ENCODE peak calls at places on chromosomes 4 and X, in five cellular contexts. One of them, this sample, is unnamed.

GRCh38 chr4:11565213-11565612 is 136.5 kb upstream of the HS3ST1 start:
- DNase-seq in neuronal stem cell: no peak
- DNase-seq in fibroblast of lung: no peak
- DNase-seq in colonic mucosa: no peak
- DNase-seq in pancreas: no peak
- DNase-seq in this sample: no peak

GRCh38 chr4:26862381-26862915 is 1.8 kb downstream of the STIM2 start:
- DNase-seq in fibroblast of lung: no peak
- DNase-seq in pancreas: no peak
- DNase-seq in neuronal stem cell: no peak
- DNase-seq in colonic mucosa: no peak
- DNase-seq in this sample: no peak

GRCh38 chrX:1221296-1221845 is 8.9 kb upstream of the CRLF2 start:
- DNase-seq in fibroblast of lung: no peak
- DNase-seq in pancreas: no peak
- DNase-seq in colonic mucosa: no peak
- DNase-seq in neuronal stem cell: no peak
- DNase-seq in this sample: no peak

GRCh38 chrX:109658391-109658790 is 33.4 kb upstream of the KCNE5 start:
- DNase-seq in fibroblast of lung: peak
- DNase-seq in neuronal stem cell: no peak
- DNase-seq in colonic mucosa: no peak
- DNase-seq in pancreas: no peak
- DNase-seq in this sample: no peak

GRCh38 chrX:145821291-145821897 is 3.8 kb downstream of the SLITRK2 start:
- DNase-seq in neuronal stem cell: no peak
- DNase-seq in fibroblast of lung: no peak
- DNase-seq in colonic mucosa: no peak
- DNase-seq in pancreas: no peak
- DNase-seq in this sample: peak

GRCh38 chr4:185344743-185345538 is 50.8 kb downstream of the LRP2BP start:
- DNase-seq in colonic mucosa: no peak
- DNase-seq in fibroblast of lung: no peak
- DNase-seq in pancreas: no peak
- DNase-seq in neuronal stem cell: no peak
- DNase-seq in this sample: no peak

GRCh38 chrX:107205770-107206696 is at the start of the genes DNAAF6 and NUP62CL:
- DNase-seq in neuronal stem cell: peak
- DNase-seq in pancreas: peak
- DNase-seq in colonic mucosa: peak
- DNase-seq in fibroblast of lung: peak
- DNase-seq in this sample: no peak

GRCh38 chrX:115449742-115450141 is 111.2 kb upstream of the PLS3 start:
- DNase-seq in neuronal stem cell: no peak
- DNase-seq in pancreas: peak
- DNase-seq in colonic mucosa: peak
- DNase-seq in fibroblast of lung: peak
- DNase-seq in this sample: no peak

GRCh38 chrX:47483310-47484268 is 567 bp upstream of the ZNF41 start:
- DNase-seq in fibroblast of lung: peak
- DNase-seq in colonic mucosa: peak
- DNase-seq in neuronal stem cell: no peak
- DNase-seq in pancreas: peak
- DNase-seq in this sample: no peak

GRCh38 chr4:107736037-107736436 is 16.0 kb upstream of the PAPSS1 start:
- DNase-seq in neuronal stem cell: no peak
- DNase-seq in colonic mucosa: no peak
- DNase-seq in pancreas: no peak
- DNase-seq in fibroblast of lung: no peak
- DNase-seq in this sample: no peak

GRCh38 chr4:145878501-145879435 is 59.9 kb downstream of the ZNF827 start:
- DNase-seq in colonic mucosa: no peak
- DNase-seq in pancreas: no peak
- DNase-seq in fibroblast of lung: peak
- DNase-seq in neuronal stem cell: no peak
- DNase-seq in this sample: no peak

GRCh38 chr4:151443247-151443646 is 34.3 kb downstream of the FHIP1A start:
- DNase-seq in fibroblast of lung: no peak
- DNase-seq in neuronal stem cell: no peak
- DNase-seq in pancreas: no peak
- DNase-seq in colonic mucosa: no peak
- DNase-seq in this sample: no peak

GRCh38 chr4:113146876-113147358 is 97.5 kb downstream of the ANK2 start:
- DNase-seq in neuronal stem cell: no peak
- DNase-seq in colonic mucosa: no peak
- DNase-seq in fibroblast of lung: no peak
- DNase-seq in pancreas: peak
- DNase-seq in this sample: no peak

GRCh38 chr4:154642361-154642760 is 29.9 kb upstream of the FGG start:
- DNase-seq in pancreas: no peak
- DNase-seq in neuronal stem cell: no peak
- DNase-seq in fibroblast of lung: no peak
- DNase-seq in colonic mucosa: no peak
- DNase-seq in this sample: no peak

GRCh38 chr4:90845777-90846176 is 718.6 kb downstream of the CCSER1 start:
- DNase-seq in neuronal stem cell: no peak
- DNase-seq in fibroblast of lung: peak
- DNase-seq in colonic mucosa: no peak
- DNase-seq in pancreas: no peak
- DNase-seq in this sample: no peak

GRCh38 chr4:4249876-4250275 is 1.9 kb upstream of the TMEM128 start:
- DNase-seq in colonic mucosa: no peak
- DNase-seq in neuronal stem cell: no peak
- DNase-seq in pancreas: no peak
- DNase-seq in fibroblast of lung: no peak
- DNase-seq in this sample: no peak

GRCh38 chr4:77172336-77172735 is 15.3 kb downstream of the CCNG2 start:
- DNase-seq in colonic mucosa: no peak
- DNase-seq in neuronal stem cell: no peak
- DNase-seq in pancreas: no peak
- DNase-seq in fibroblast of lung: peak
- DNase-seq in this sample: no peak

GRCh38 chrX:113802837-113803236 is 781.0 kb upstream of the HTR2C start:
- DNase-seq in neuronal stem cell: no peak
- DNase-seq in pancreas: no peak
- DNase-seq in colonic mucosa: no peak
- DNase-seq in fibroblast of lung: peak
- DNase-seq in this sample: no peak

GRCh38 chr4:169922632-169923276 is 103.4 kb downstream of the MFAP3L start:
- DNase-seq in colonic mucosa: no peak
- DNase-seq in pancreas: no peak
- DNase-seq in neuronal stem cell: no peak
- DNase-seq in fibroblast of lung: peak
- DNase-seq in this sample: peak

GRCh38 chrX:75989806-75990590 is 182.9 kb upstream of the PBDC1 start:
- DNase-seq in neuronal stem cell: no peak
- DNase-seq in pancreas: no peak
- DNase-seq in fibroblast of lung: no peak
- DNase-seq in colonic mucosa: no peak
- DNase-seq in this sample: no peak

DNA sequence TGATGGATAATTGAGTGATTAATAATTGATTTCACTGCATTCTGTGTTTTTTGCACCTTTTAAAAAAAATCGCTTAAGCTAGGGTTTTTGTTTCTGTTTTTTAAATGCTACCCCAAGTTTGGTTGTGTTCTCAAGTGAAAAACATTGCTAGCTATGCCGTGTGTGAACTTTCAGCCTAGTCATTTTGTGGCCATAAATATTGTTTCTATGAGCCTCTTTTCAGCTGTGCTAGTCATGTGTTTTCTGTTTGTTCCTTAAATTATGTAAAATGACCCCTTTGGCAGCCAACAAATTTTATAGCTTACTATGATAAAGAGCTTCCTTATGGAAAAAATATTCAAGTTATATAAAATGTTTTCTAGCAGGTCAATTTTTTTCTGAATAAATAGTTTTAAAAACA is 59.1 kb downstream of the GALNT7 start:
- DNase-seq in neuronal stem cell: no peak
- DNase-seq in pancreas: no peak
- DNase-seq in fibroblast of lung: no peak
- DNase-seq in colonic mucosa: no peak
- DNase-seq in this sample: no peak
- H3K4me3 ChIP-seq in neuronal stem cell: no peak
- H3K4me3 ChIP-seq in pancreas: no peak
- H3K4me3 ChIP-seq in fibroblast of lung: no peak
- H3K4me3 ChIP-seq in colonic mucosa: no peak
- H3K4me3 ChIP-seq in this sample: no peak

GRCh38 chr4:138910201-138910913 is 105.2 kb upstream of the NOCT start:
- DNase-seq in colonic mucosa: no peak
- DNase-seq in neuronal stem cell: no peak
- DNase-seq in fibroblast of lung: peak
- DNase-seq in pancreas: no peak
- DNase-seq in this sample: no peak

GRCh38 chr4:138911903-138912713 is 103.5 kb upstream of the NOCT start:
- DNase-seq in neuronal stem cell: no peak
- DNase-seq in fibroblast of lung: no peak
- DNase-seq in pancreas: peak
- DNase-seq in colonic mucosa: peak
- DNase-seq in this sample: no peak

GRCh38 chr4:138912714-138913340 is 102.8 kb upstream of the NOCT start:
- DNase-seq in neuronal stem cell: no peak
- DNase-seq in pancreas: no peak
- DNase-seq in fibroblast of lung: no peak
- DNase-seq in colonic mucosa: no peak
- DNase-seq in this sample: no peak

GRCh38 chr4:138909605-138910004 is 106.0 kb upstream of the NOCT start:
- DNase-seq in pancreas: no peak
- DNase-seq in colonic mucosa: no peak
- DNase-seq in neuronal stem cell: no peak
- DNase-seq in fibroblast of lung: no peak
- DNase-seq in this sample: no peak

DNA sequence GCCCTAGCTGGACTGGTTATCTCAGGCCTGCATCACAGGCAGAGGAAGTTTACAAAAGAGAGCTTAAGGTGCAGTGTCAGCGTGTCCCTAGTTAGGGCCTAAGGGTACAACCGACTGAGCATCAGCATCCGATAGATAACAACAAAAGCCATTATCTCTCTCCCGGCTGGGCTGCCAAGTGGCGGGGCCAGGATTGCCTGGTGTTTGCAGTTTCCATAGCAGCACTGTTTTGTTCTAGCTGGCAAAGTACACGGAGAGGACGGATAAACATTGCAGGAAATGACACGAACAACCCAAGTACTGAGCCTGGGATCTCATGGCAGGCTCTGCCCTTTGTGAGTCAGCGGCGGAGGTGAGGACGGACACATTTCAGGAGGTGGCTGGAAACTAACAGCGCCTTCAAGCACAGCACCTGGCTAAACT is 104.7 kb upstream of the NOCT start:
- DNase-seq in fibroblast of lung: peak
- DNase-seq in pancreas: peak
- DNase-seq in colonic mucosa: peak
- DNase-seq in neuronal stem cell: peak
- DNase-seq in this sample: peak
- H3K27ac ChIP-seq in fibroblast of lung: no peak
- H3K27ac ChIP-seq in pancreas: peak
- H3K27ac ChIP-seq in colonic mucosa: peak
- H3K27ac ChIP-seq in neuronal stem cell: no peak
- H3K27ac ChIP-seq in this sample: peak

GRCh38 chrX:16577483-16578029 is 72.4 kb upstream of the S100G start:
- DNase-seq in colonic mucosa: no peak
- DNase-seq in neuronal stem cell: peak
- DNase-seq in fibroblast of lung: no peak
- DNase-seq in pancreas: no peak
- DNase-seq in this sample: no peak
- H3K4me3 ChIP-seq in colonic mucosa: no peak
- H3K4me3 ChIP-seq in neuronal stem cell: no peak
- H3K4me3 ChIP-seq in fibroblast of lung: no peak
- H3K4me3 ChIP-seq in pancreas: no peak
- H3K4me3 ChIP-seq in this sample: no peak

DNA sequence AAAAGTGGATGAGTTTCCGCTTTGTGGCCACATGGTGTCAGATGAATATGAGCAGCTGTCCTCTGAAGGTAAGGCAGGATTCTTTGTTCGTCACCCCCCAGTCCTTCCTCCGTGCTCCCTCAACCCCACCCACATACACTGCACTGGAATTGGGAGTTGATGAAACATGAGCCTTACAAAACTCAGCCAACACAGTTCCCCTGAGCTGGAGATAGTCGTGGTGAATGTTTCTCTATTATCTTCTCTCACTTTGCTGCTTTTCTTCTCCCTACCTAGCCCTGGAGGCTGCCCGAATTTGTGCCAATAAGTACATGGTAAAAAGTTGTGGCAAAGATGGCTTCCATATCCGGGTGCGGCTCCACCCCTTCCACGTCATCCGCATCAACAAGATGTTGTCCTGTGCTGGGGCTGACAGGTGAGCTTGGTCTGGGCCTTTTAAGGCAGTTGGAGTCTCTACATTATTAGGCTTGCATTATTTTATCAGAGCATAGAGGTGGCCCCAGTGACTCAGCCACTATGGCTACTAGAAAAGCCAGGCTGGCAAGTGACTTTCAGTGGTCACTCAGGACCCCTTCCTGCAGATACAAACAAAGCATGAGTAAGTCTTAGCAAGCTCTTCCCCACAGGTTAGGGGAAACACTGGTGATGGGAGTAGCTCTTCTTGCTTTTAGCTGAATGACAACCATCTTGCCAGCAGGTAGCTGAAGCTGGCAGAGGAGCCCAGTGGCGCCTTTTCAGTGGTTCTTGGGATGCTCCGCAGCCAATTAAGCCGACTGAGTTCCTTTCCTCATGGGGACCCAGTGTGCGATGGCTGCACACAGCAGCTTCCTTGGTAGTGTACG is 1.6 kb downstream of the RPL10 start:
- DNase-seq in pancreas: no peak
- DNase-seq in fibroblast of lung: no peak
- DNase-seq in neuronal stem cell: no peak
- DNase-seq in colonic mucosa: no peak
- DNase-seq in this sample: no peak
- H3K27ac ChIP-seq in pancreas: peak
- H3K27ac ChIP-seq in fibroblast of lung: peak
- H3K27ac ChIP-seq in neuronal stem cell: no peak
- H3K27ac ChIP-seq in colonic mucosa: peak
- H3K27ac ChIP-seq in this sample: no peak